ENCODE peak calls at places on chromosomes 3 and 15, in five cellular contexts. I, D, C, Z and N are unnamed samples.

GRCh38 chr3:16359331-16359730 is 94.3 kb downstream of the OXNAD1 start:
- DNase-seq in I (no peak), D (no peak), C (peak; percentile 6), Z (no peak), N (no peak)

GRCh38 chr3:15815696-15816095 is 17.9 kb upstream of the ANKRD28 start:
- DNase-seq in I (no peak), D (peak; percentile 21), C (peak; percentile 61), Z (no peak), N (peak; percentile 30)

GRCh38 chr3:116423365-116423764 is 21.9 kb downstream of the LSAMP start:
- DNase-seq in I (no peak), D (no peak), C (no peak), Z (no peak), N (no peak)

GRCh38 chr3:152375546-152375945 is 106.8 kb downstream of the MBNL1 start:
- DNase-seq in I (no peak), D (no peak), C (no peak), Z (no peak), N (no peak)

GRCh38 chr3:34183581-34184313 is 385.3 kb downstream of the PDCD6IP start:
- DNase-seq in I (no peak), D (no peak), C (no peak), Z (no peak), N (no peak)

GRCh38 chr15:101092186-101092866 is 159.5 kb downstream of the CHSY1 start:
- DNase-seq in I (no peak), D (no peak), C (no peak), Z (no peak), N (no peak)

GRCh38 chr15:40282870-40283614 is at the start of gene ANKRD63:
- DNase-seq in I (no peak), D (peak; percentile 54), C (peak; percentile 11), Z (peak; percentile 83), N (no peak)

GRCh38 chr3:194876403-194877165 is 190.9 kb downstream of the FAM43A start:
- DNase-seq in I (no peak), D (no peak), C (no peak), Z (no peak), N (no peak)

GRCh38 chr3:124951511-124952390 is 17.2 kb upstream of the MUC13 start:
- DNase-seq in I (no peak), D (no peak), C (no peak), Z (no peak), N (no peak)

GRCh38 chr15:56913670-56914069 is 4.8 kb upstream of the TCF12 start:
- DNase-seq in I (no peak), D (no peak), C (peak; percentile 53), Z (no peak), N (no peak)

GRCh38 chr3:142618917-142619401 is 22.8 kb downstream of the PLS1 start:
- DNase-seq in I (no peak), D (peak; percentile 50), C (peak; percentile 66), Z (peak; percentile 24), N (peak; percentile 3)

GRCh38 chr15:79853492-79854328 is 43.1 kb downstream of the MTHFS start:
- DNase-seq in I (peak; percentile 52), D (peak; percentile 71), C (peak; percentile 88), Z (peak; percentile 81), N (peak; percentile 58)

GRCh38 chr3:102205647-102206046 is 229.2 kb upstream of the ZPLD1 start:
- DNase-seq in I (no peak), D (no peak), C (no peak), Z (no peak), N (no peak)

GRCh38 chr15:88658972-88659931 is 20.4 kb downstream of the ISG20 start:
- DNase-seq in I (no peak), D (no peak), C (peak; percentile 64), Z (no peak), N (no peak)

GRCh38 chr15:36970522-36970921 is 129.8 kb downstream of the MEIS2 start:
- DNase-seq in I (no peak), D (no peak), C (no peak), Z (no peak), N (no peak)

GRCh38 chr3:171192176-171192854 is 165.8 kb upstream of the SLC2A2 start:
- DNase-seq in I (no peak), D (peak; percentile 1), C (peak; percentile 90), Z (peak; percentile 54), N (no peak)

GRCh38 chr3:33749546-33750215 is 31.6 kb upstream of the CLASP2 start:
- DNase-seq in I (no peak), D (no peak), C (no peak), Z (no peak), N (no peak)

GRCh38 chr3:170740726-170741591 is 129.0 kb downstream of the RPL22L1 start:
- DNase-seq in I (no peak), D (peak; percentile 28), C (no peak), Z (no peak), N (no peak)

GRCh38 chr3:149407898-149408297 is 30.4 kb upstream of the TM4SF1 start:
- DNase-seq in I (no peak), D (no peak), C (no peak), Z (no peak), N (peak; percentile 39)
- H3K4me1 ChIP-seq in I (no peaks in the 10 kb centered on the region), D (no peaks in the 10 kb centered on the region), C (peaks cover 2% of the 10 kb centered on the region), Z (no peaks in the 10 kb centered on the region), N (peaks cover 40% of the 10 kb centered on the region)

GRCh38 chr15:23647001-23647295 is 719 bp downstream of the MAGEL2 start:
- DNase-seq in I (no peak), D (no peak), C (no peak), Z (no peak), N (no peak)

GRCh38 chr15:23646165-23647000 is 1.3 kb downstream of the MAGEL2 start:
- DNase-seq in I (no peak), D (no peak), C (no peak), Z (no peak), N (no peak)

GRCh38 chr15:23644829-23645228 is 2.8 kb downstream of the MAGEL2 start:
- DNase-seq in I (no peak), D (no peak), C (no peak), Z (no peak), N (no peak)

GRCh38 chr15:23645379-23646164 is 2.1 kb downstream of the MAGEL2 start:
- DNase-seq in I (no peak), D (no peak), C (no peak), Z (no peak), N (peak; percentile 3)

DNA sequence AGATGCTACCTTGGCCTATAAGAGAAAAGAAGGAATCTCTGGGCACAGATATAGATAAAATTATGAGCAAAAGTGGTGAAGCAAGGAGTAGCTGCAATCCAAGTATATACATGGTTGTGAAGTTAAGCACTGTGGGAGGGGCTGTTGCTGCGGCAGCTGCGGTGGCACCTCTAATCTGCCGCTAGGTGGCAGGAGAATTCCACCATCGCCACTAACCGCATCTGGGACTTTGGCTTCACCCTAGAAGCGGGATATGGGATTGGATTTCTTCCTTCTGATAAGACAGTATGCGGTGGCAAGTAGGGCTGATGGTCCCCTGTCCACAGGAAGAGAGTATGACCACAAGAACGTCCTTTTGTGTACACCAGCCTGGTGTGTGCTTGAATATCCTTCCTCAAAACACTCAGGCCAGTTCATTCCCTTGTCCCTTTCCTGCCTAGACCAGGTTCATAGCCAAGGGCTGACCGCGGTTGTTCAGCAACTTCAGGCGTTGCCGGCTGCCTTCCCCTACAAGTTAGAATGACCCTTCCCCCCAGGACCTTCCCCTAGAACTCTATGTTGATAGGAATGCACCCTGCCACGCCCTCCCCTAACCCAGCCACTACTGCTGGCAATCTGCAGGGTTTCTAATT is 5.1 kb downstream of the MAGEL2 start:
- DNase-seq in I (no peak), D (peak; percentile 10), C (peak; percentile 37), Z (peak; percentile 76), N (peak; percentile 51)
- TF ChIP-seq MYC in I (no peak), D (no peak), C (no peak), Z (no peak), N (no peak)

GRCh38 chr3:184683234-184683633 is 28.6 kb downstream of the MAGEF1 start:
- DNase-seq in I (no peak), D (no peak), C (no peak), Z (no peak), N (no peak)
- H3K4me1 ChIP-seq in I (no peaks in the 10 kb centered on the region), D (no peaks in the 10 kb centered on the region), C (no peaks in the 10 kb centered on the region), Z (peaks cover 4% of the 10 kb centered on the region), N (peaks cover 30% of the 10 kb centered on the region)

DNA sequence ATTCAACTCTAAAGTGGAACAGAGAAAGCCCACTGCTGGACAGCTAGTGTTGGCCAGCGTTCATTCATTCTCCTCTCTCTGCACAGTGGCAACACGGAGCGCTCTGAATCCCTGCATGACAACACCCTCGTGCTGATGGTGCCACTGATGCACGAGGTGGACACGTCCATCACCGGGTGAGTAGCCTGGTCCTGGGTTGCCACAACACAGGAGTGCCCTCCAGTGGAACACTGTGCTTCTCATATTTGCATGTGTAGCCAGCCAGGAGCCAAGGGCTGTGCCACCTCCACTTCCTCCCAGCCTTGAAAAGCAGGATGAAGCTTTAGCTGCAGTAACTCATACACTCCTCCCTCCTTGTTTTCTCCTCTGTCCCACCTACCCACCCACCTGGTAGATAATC is 120.0 kb upstream of the CTDSPL start:
- DNase-seq in I (no peak), D (peak; percentile 40), C (peak; percentile 30), Z (no peak), N (peak; percentile 18)
- TF ChIP-seq MYC in I (no peak), D (no peak), C (no peak), Z (no peak), N (no peak)

GRCh38 chr15:97968380-97968779 is 7.9 kb downstream of the ARRDC4 start:
- DNase-seq in I (no peak), D (no peak), C (no peak), Z (no peak), N (no peak)
- H3K4me1 ChIP-seq in I (no peaks in the 10 kb centered on the region), D (no peaks in the 10 kb centered on the region), C (peaks cover 10% of the 10 kb centered on the region), Z (peaks cover 4% of the 10 kb centered on the region), N (no peaks in the 10 kb centered on the region)

DNA sequence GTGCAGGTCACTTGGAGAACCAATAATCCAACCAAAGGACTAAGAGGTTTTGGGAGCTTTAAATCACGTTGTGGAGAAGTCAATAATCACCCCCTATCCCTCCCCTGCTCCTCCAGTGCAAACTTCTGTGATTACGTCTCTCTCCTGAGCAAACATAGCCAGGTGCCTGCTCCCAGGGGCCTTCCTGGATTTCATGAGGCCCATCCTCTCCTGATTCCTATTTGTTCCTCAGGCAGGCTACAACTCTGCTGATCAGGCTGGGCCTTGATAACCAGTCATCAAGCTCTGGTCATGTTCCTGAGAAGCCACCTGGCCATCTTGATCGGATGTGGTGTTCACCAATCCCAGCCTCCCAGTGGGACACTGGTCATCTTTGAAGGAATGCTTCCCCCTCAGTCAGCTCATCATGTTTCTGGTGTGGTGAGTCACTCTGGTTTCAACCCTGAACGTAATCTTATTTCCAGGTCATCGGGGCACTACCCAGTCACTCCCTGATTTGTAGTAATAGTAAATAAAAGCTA is 2.9 kb upstream of the ZNF710 start:
- DNase-seq in I (no peak), D (peak; percentile 92), C (peak; percentile 46), Z (peak; percentile 37), N (peak; percentile 69)
- TF ChIP-seq MYC in I (no peak), D (peak; percentile 26), C (no peak), Z (no peak), N (no peak)

GRCh38 chr15:64701051-64701450 is 74.3 kb downstream of the RBPMS2 start:
- DNase-seq in I (no peak), D (no peak), C (no peak), Z (no peak), N (no peak)
- H3K4me1 ChIP-seq in I (peaks cover 26% of the 10 kb centered on the region), D (peaks cover 56% of the 10 kb centered on the region), C (peaks cover 42% of the 10 kb centered on the region), Z (peaks cover 18% of the 10 kb centered on the region), N (peaks cover 69% of the 10 kb centered on the region)

GRCh38 chr3:146325170-146325569 is 74.3 kb upstream of the PLSCR4 start:
- DNase-seq in I (no peak), D (no peak), C (no peak), Z (no peak), N (no peak)

GRCh38 chr3:146322216-146322615 is 71.3 kb upstream of the PLSCR4 start:
- DNase-seq in I (no peak), D (no peak), C (no peak), Z (no peak), N (no peak)

GRCh38 chr3:146331967-146332366 is 81.1 kb upstream of the PLSCR4 start:
- DNase-seq in I (no peak), D (no peak), C (no peak), Z (no peak), N (no peak)

GRCh38 chr3:146326875-146327543 is 76.1 kb upstream of the PLSCR4 start:
- DNase-seq in I (no peak), D (peak; percentile 31), C (peak; percentile 85), Z (no peak), N (peak; percentile 46)
- TF ChIP-seq MYC in I (no peak), D (no peak), C (no peak), Z (no peak), N (no peak)